ENCODE peak calls at places on chromosome 22, in seven cellular contexts. X is CD8-positive, alpha-beta T cell; E is brain microvascular endothelial cell; V is bronchial epithelial cell; B is Caco-2; G is right lobe of liver; C is AG04449. Y is an unnamed sample.

GRCh38 chr22:23850136-23850611 is 7.5 kb upstream of the SLC2A11 start:
- DNase-seq in X (no peak), E (no peak), V (no peak), B (no peak), G (peak), C (no peak), Y (no peak)

GRCh38 chr22:42322562-42322926 is 52.1 kb upstream of the TCF20 start:
- DNase-seq in X (no peak), E (no peak), V (peak), B (no peak), G (no peak), C (no peak), Y (no peak)

GRCh38 chr22:44128961-44129613 is 51.6 kb upstream of the PARVG start:
- DNase-seq in X (no peak), E (no peak), V (no peak), B (no peak), G (no peak), C (no peak), Y (no peak)

GRCh38 chr22:36769541-36769940 is 6.4 kb downstream of the IFT27 start:
- DNase-seq in X (no peak), E (no peak), V (no peak), B (no peak), G (no peak), C (no peak), Y (no peak)

GRCh38 chr22:19802001-19802880 is 41.7 kb downstream of the TBX1 start:
- DNase-seq in X (no peak), E (no peak), V (no peak), B (no peak), G (peak), C (no peak), Y (no peak)

GRCh38 chr22:41905411-41906202 is 9.3 kb downstream of the SHISA8 start:
- DNase-seq in X (no peak), E (no peak), V (no peak), B (no peak), G (no peak), C (no peak), Y (no peak)

GRCh38 chr22:43789452-43789851 is 22.7 kb downstream of the EFCAB6 start:
- DNase-seq in X (no peak), E (peak), V (peak), B (no peak), G (no peak), C (peak), Y (no peak)

GRCh38 chr22:25172153-25172552 is 27.5 kb upstream of the CRYBB3 start:
- DNase-seq in X (peak), E (no peak), V (peak), B (no peak), G (no peak), C (no peak), Y (no peak)

GRCh38 chr22:42399315-42400271 is 32.6 kb downstream of the NFAM1 start:
- DNase-seq in X (no peak), E (no peak), V (no peak), B (no peak), G (no peak), C (no peak), Y (no peak)

GRCh38 chr22:45290410-45290936 is 5.7 kb downstream of the UPK3A start:
- DNase-seq in X (no peak), E (peak), V (peak), B (no peak), G (no peak), C (peak), Y (no peak)

GRCh38 chr22:42752912-42753311 is 32.2 kb upstream of the A4GALT start:
- DNase-seq in X (no peak), E (no peak), V (no peak), B (no peak), G (no peak), C (no peak), Y (no peak)

DNA sequence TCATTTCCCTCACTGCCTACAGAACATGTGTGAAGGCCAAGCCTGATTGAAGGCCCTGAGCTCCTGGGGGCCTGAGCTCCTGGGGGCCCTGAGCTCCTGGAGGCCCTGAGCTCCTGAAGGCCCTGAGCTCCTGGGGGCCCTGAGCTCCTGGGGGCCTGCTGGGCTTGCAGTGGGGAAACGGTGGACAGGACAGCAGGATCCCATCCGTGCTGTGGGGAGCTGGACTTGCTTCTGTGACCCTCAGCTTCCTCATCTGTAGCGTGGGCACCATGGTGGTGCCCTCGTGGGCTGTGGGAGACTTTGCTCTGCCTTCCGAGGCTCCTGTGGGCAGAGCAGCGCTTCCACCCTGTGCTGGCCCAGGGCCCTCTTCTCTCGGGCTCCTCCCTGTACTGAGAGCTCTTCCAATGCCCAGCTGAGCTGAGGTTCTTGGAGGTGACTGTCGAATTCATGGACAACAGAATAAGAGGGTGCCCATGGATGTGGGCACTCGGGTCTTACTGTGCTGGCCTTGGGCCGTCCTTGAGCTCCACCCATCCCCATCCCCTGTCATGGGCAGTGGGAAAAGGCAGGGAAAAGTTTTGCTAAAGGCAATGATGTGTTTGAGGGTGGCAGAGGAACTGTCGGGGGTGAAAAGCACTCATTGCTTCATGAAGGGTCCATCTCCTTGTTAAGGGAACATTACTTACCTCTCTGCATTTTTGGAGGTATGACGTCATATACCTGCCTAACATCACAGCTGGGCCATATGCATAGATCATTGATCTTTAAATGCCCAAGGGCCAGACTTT is 786.7 kb downstream of the TBC1D22A start:
- DNase-seq in X (no peak), E (no peak), V (no peak), B (no peak), G (no peak), C (no peak), Y (no peak)
- H3K4me3 ChIP-seq in X (no peak), E (no peak), V (no peak), B (no peak), G (no peak), C (no peak), Y (no peak)

GRCh38 chr22:28348613-28349012 is 331.0 kb downstream of the TTC28 start:
- DNase-seq in X (no peak), E (no peak), V (no peak), B (no peak), G (no peak), C (no peak), Y (no peak)

GRCh38 chr22:28349114-28349513 is 330.5 kb downstream of the TTC28 start:
- DNase-seq in X (no peak), E (no peak), V (no peak), B (no peak), G (no peak), C (no peak), Y (no peak)

GRCh38 chr22:28346308-28346707 is 333.3 kb downstream of the TTC28 start:
- DNase-seq in X (no peak), E (no peak), V (no peak), B (no peak), G (no peak), C (no peak), Y (no peak)

GRCh38 chr22:28344893-28345292 is 334.7 kb downstream of the TTC28 start:
- DNase-seq in X (no peak), E (no peak), V (no peak), B (no peak), G (no peak), C (no peak), Y (no peak)

DNA sequence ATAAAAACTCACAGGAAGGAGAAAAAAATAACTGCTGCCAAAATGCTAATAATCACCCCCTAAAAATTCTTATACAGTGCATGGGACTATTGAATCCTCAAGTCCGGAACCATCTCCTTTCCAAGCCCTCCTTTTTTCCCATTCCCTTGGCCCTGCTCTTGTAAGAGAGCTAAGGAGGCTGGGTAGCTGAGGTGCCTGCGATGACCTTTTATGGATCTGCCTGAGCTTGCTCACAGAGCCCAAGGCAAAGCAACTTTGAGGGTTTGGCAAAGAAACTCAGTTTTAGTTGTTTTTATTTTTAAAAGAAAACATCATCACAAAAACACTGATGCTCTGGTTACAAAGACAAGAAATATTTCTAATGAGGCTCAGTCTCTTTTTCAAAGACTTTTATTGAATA is 334.3 kb downstream of the TTC28 start:
- DNase-seq in X (no peak), E (no peak), V (peak), B (no peak), G (no peak), C (no peak), Y (no peak)
- H3K4me3 ChIP-seq in X (no peak), E (no peak), V (no peak), B (no peak), G (no peak), C (no peak), Y (no peak)

DNA sequence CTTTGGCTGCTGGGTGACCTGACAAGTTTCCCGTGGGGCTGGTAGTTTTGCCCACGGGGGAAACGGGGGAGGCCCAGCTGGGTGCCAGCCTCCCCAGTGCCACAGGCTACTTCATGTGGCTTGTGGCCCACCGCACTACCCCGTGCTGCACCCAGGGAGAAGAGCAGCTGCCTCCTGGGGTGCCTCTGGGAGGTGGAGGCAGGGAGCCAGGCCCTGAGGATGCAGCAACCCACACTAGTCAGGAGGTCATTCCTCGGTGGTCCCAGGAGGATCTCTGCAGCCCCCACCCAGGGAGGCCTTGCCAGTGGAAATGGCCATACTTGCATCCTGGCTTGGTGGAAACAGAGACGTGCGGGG is 3.5 kb downstream of the PIM3 start:
- DNase-seq in X (no peak), E (no peak), V (no peak), B (no peak), G (peak), C (no peak), Y (no peak)
- H3K4me3 ChIP-seq in X (no peak), E (no peak), V (peak), B (no peak), G (peak), C (no peak), Y (no peak)

GRCh38 chr22:40334899-40335298 is 11.4 kb upstream of the ADSL start:
- DNase-seq in X (no peak), E (no peak), V (no peak), B (no peak), G (no peak), C (no peak), Y (no peak)

GRCh38 chr22:40331706-40332105 is 14.6 kb upstream of the ADSL start:
- DNase-seq in X (no peak), E (no peak), V (no peak), B (no peak), G (no peak), C (no peak), Y (no peak)

GRCh38 chr22:40334060-40334459 is 12.2 kb upstream of the ADSL start:
- DNase-seq in X (no peak), E (no peak), V (no peak), B (no peak), G (no peak), C (no peak), Y (no peak)

GRCh38 chr22:40329466-40329865 is 16.8 kb upstream of the ADSL start:
- DNase-seq in X (no peak), E (no peak), V (no peak), B (no peak), G (no peak), C (no peak), Y (no peak)

DNA sequence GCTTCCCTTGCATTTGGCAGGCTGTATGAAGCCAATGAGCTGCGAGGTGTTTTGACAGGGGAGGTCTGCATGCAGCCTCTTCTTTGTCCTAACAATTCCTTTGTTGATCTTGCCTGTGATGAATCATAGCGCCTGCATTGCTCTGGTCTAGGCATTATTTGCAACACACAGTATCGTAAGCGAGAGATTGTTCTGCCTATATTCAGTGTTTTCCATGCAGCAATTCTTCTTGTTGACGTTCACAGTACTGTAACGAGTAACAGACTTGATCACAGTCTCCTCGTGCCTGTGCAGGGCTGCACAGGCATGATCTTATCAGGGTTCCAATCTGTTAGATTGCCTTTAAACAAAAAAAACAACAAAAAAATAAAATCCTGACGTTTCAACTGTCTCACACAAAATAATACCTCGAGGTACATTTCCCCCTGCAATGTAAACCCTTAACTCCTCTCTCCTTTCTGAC is 13.9 kb upstream of the ADSL start:
- DNase-seq in X (no peak), E (peak), V (peak), B (no peak), G (no peak), C (no peak), Y (no peak)
- H3K4me3 ChIP-seq in X (no peak), E (no peak), V (no peak), B (no peak), G (no peak), C (no peak), Y (no peak)

GRCh38 chr22:50481045-50481439 is 301 bp upstream of the ADM2 start:
- DNase-seq in X (no peak), E (no peak), V (no peak), B (no peak), G (no peak), C (no peak), Y (no peak)
- H3K4me3 ChIP-seq in X (peak), E (no peak), V (peak), B (peak), G (peak), C (peak), Y (peak)

DNA sequence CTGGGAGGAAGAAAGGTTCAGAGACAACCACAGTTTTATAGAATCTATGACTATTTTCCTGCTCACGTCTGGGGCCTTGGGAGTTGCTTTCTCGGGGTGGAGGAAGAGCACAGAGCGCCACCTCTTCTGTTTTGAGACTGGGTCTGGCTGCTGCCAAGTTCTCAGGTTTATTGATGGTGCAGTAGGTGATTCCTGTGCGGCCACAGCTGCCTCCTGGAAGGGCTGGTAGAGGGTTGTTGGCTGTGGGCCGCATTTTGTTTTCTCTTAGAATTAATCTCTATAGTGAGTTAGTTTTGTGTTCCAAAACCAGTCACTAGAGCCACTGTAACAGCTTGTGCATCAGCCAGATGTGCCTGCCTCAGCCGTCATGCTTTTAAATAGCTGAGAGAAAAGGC is 12.9 kb downstream of the TBC1D22A start:
- DNase-seq in X (no peak), E (no peak), V (no peak), B (no peak), G (no peak), C (no peak), Y (no peak)
- H3K4me3 ChIP-seq in X (no peak), E (no peak), V (no peak), B (no peak), G (no peak), C (no peak), Y (no peak)